ENCODE peak calls at places on chromosomes 7 and 10, in four cellular contexts. V is fibroblast of lung, T is astrocyte of the cerebellum, G is fibroblast of the aortic adventitia. D is an unnamed sample.

GRCh38 chr7:129949292-129950133 is 3.2 kb downstream of the UBE2H start:
- DNase-seq in V (peak; percentile 90), T (peak; percentile 55), G (peak; percentile 87), D (peak; percentile 76)

GRCh38 chr10:91163269-91163708 is 57.2 kb upstream of the PCGF5 start:
- DNase-seq in V (peak; percentile 71), T (peak; percentile 26), G (peak; percentile 60), D (peak; percentile 48)

GRCh38 chr10:104230490-104230889 is 1.7 kb downstream of the CFAP43 start:
- DNase-seq in V (no peak), T (no peak), G (no peak), D (no peak)

GRCh38 chr10:113399051-113399450 is 153.8 kb upstream of the HABP2 start:
- DNase-seq in V (no peak), T (no peak), G (no peak), D (no peak)

GRCh38 chr7:143042821-143043271 is 9.3 kb upstream of the OR6V1 start:
- DNase-seq in V (no peak), T (no peak), G (peak; percentile 27), D (no peak)

GRCh38 chr10:102669206-102670064 is 25.2 kb downstream of the TRIM8 start:
- DNase-seq in V (peak; percentile 35), T (no peak), G (no peak), D (peak; percentile 47)

GRCh38 chr7:47336178-47337020 is 245.5 kb downstream of the TNS3 start:
- DNase-seq in V (peak; percentile 83), T (no peak), G (peak; percentile 70), D (peak; percentile 95)

GRCh38 chr10:72310636-72311035 is 36.9 kb downstream of the DDIT4 start:
- DNase-seq in V (no peak), T (no peak), G (no peak), D (no peak)

GRCh38 chr10:44675086-44675874 is 235.9 kb upstream of the TMEM72 start:
- DNase-seq in V (no peak), T (no peak), G (peak; percentile 45), D (no peak)

GRCh38 chr10:84265378-84265777 is 20.5 kb downstream of the RGR start:
- DNase-seq in V (no peak), T (no peak), G (no peak), D (no peak)

GRCh38 chr10:102814456-102814871 is 22.7 kb downstream of the CYP17A1 start:
- DNase-seq in V (peak; percentile 27), T (no peak), G (peak; percentile 71), D (no peak)

GRCh38 chr7:155985518-155986427 is 173.5 kb upstream of the SHH start:
- DNase-seq in V (no peak), T (no peak), G (no peak), D (no peak)

GRCh38 chr10:95467162-95467599 is 94.0 kb downstream of the SORBS1 start:
- DNase-seq in V (no peak), T (no peak), G (no peak), D (peak; percentile 38)

GRCh38 chr10:103687718-103688117 is 167.7 kb downstream of the SH3PXD2A start:
- DNase-seq in V (no peak), T (no peak), G (no peak), D (no peak)

GRCh38 chr10:16890691-16891090 is 73.5 kb upstream of the RSU1 start:
- DNase-seq in V (no peak), T (no peak), G (no peak), D (no peak)

GRCh38 chr7:138608292-138608691 is 92.9 kb downstream of the SVOPL start:
- DNase-seq in V (peak; percentile 34), T (no peak), G (peak; percentile 2), D (no peak)

GRCh38 chr10:17023386-17024298 is 106.0 kb downstream of the CUBN start:
- DNase-seq in V (peak; percentile 97), T (peak; percentile 99), G (peak; percentile 98), D (peak; percentile 85)

GRCh38 chr10:34124522-34125035 is 690.5 kb downstream of the PARD3 start:
- DNase-seq in V (no peak), T (no peak), G (peak; percentile 49), D (peak; percentile 25)

GRCh38 chr7:116377721-116378120 is 121.8 kb upstream of the CAV2 start:
- DNase-seq in V (no peak), T (no peak), G (no peak), D (no peak)

GRCh38 chr7:41315764-41316163 is 387.1 kb downstream of the INHBA start:
- DNase-seq in V (no peak), T (no peak), G (no peak), D (no peak)
- TF ChIP-seq CTCF in V (peak; percentile 16), T (no peak), G (peak; percentile 15), D (no peak)

GRCh38 chr7:84857336-84857735 is 329.5 kb downstream of the SEMA3D start:
- DNase-seq in V (no peak), T (no peak), G (no peak), D (no peak)
- TF ChIP-seq CTCF in V (no peak), T (no peak), G (no peak), D (no peak)

DNA sequence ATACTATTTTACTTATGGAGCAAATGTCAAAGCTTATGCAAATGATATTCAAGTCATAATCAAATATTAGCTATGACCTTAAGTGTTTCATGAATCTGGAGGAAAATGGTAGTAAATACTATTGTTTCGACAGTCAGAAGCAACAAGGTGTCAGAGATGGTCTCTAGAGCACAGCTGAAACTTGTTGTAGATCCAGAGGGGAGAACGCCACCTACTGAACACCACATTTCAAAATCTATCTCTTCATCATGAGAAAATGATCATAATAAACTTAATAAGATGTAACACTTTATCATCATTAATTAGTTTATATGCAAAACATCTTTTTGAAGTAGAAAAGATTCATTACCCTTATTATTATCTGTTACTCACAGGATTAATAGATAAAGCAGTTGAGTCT is 418.7 kb downstream of the GATA3 start:
- DNase-seq in V (no peak), T (no peak), G (peak; percentile 28), D (no peak)
- TF ChIP-seq CTCF in V (no peak), T (no peak), G (no peak), D (no peak)

DNA sequence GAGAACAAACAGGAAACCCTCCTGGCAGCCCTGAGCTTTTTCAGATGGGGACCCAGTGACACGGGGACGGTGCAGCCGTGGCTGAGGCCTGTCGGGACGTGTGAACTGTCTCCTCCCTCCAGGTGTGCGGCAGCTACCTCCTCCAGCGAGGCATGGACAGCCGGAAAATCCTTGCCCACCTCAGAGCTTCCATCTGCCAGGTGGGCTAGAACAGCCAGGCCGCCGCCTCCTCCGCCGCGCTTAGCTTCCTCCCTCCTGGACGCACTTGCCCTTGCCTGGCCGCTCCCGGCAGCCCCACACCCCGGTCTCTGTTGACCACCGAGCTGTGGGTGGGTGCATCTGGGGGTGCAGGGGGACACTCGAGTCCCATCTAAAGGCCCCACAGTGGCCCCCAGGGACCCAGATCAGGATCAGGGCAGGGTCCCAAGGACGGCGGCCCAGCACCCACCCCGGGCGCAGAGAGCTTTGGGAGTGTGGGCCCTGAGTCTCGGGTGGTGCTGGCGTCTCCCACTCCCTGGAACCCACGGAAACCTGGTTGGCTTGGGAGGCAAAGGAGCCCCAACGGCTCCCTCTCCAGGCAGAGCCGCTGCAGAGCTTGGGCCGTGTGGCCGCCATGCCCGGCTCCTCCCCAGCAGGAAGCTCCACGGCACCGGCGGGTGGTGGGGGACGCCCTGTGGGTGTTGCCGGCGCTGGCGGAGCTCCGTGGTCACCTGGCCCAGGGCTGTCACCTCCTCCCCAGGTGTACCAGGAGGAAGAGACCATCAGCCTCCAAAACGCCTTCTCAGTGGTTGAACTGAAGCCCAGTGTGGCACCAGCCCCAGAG is 32.9 kb upstream of the UTF1 start:
- DNase-seq in V (no peak), T (no peak), G (no peak), D (no peak)
- TF ChIP-seq CTCF in V (no peak), T (no peak), G (no peak), D (no peak)

GRCh38 chr7:65475040-65475726 is 101.5 kb downstream of the ZNF92 start:
- DNase-seq in V (no peak), T (no peak), G (no peak), D (no peak)

GRCh38 chr7:65475734-65476319 is 102.2 kb downstream of the ZNF92 start:
- DNase-seq in V (no peak), T (no peak), G (no peak), D (peak; percentile 10)

GRCh38 chr7:65471587-65471986 is 97.9 kb downstream of the ZNF92 start:
- DNase-seq in V (no peak), T (no peak), G (no peak), D (no peak)

GRCh38 chr7:65477326-65477725 is 103.7 kb downstream of the ZNF92 start:
- DNase-seq in V (no peak), T (no peak), G (no peak), D (peak; percentile 25)
- TF ChIP-seq CTCF in V (no peak), T (peak; percentile 14), G (peak; percentile 20), D (no peak)

D was measured in RWPE1.